ENCODE peak calls at places on chromosomes 7 and 10, in five cellular contexts. One of them, this sample, is unnamed.

GRCh38 chr10:98814459-98814858 is 367.7 kb upstream of the HPS1 start:
- DNase-seq in cardiac muscle cell: no peak
- DNase-seq in AG04450: no peak
- DNase-seq in CD4-positive, alpha-beta T cell: no peak
- DNase-seq in CD8-positive, alpha-beta T cell: no peak
- DNase-seq in this sample: no peak

GRCh38 chr10:33277135-33277536 is 57.3 kb downstream of the NRP1 start:
- DNase-seq in cardiac muscle cell: peak; percentile 52
- DNase-seq in AG04450: no peak
- DNase-seq in CD4-positive, alpha-beta T cell: no peak
- DNase-seq in CD8-positive, alpha-beta T cell: no peak
- DNase-seq in this sample: no peak

GRCh38 chr7:17405786-17406185 is 107.3 kb downstream of the AHR start:
- DNase-seq in cardiac muscle cell: no peak
- DNase-seq in AG04450: peak; percentile 76
- DNase-seq in CD4-positive, alpha-beta T cell: no peak
- DNase-seq in CD8-positive, alpha-beta T cell: no peak
- DNase-seq in this sample: no peak

GRCh38 chr7:122140918-122141317 is 3.1 kb downstream of the AASS start:
- DNase-seq in cardiac muscle cell: no peak
- DNase-seq in AG04450: no peak
- DNase-seq in CD4-positive, alpha-beta T cell: no peak
- DNase-seq in CD8-positive, alpha-beta T cell: no peak
- DNase-seq in this sample: no peak

GRCh38 chr7:50379082-50379481 is 71.1 kb downstream of the FIGNL1 start:
- DNase-seq in cardiac muscle cell: peak; percentile 63
- DNase-seq in AG04450: no peak
- DNase-seq in CD4-positive, alpha-beta T cell: no peak
- DNase-seq in CD8-positive, alpha-beta T cell: no peak
- DNase-seq in this sample: no peak

GRCh38 chr7:45088821-45089313 is at the start of gene NACAD:
- DNase-seq in cardiac muscle cell: peak; percentile 28
- DNase-seq in AG04450: no peak
- DNase-seq in CD4-positive, alpha-beta T cell: no peak
- DNase-seq in CD8-positive, alpha-beta T cell: peak; percentile 42
- DNase-seq in this sample: no peak

GRCh38 chr7:55561756-55562155 is 10.5 kb downstream of the VOPP1 start:
- DNase-seq in cardiac muscle cell: no peak
- DNase-seq in AG04450: no peak
- DNase-seq in CD4-positive, alpha-beta T cell: no peak
- DNase-seq in CD8-positive, alpha-beta T cell: no peak
- DNase-seq in this sample: no peak

GRCh38 chr10:99742240-99742639 is 10.2 kb downstream of the CUTC start:
- DNase-seq in cardiac muscle cell: no peak
- DNase-seq in AG04450: no peak
- DNase-seq in CD4-positive, alpha-beta T cell: no peak
- DNase-seq in CD8-positive, alpha-beta T cell: no peak
- DNase-seq in this sample: no peak

GRCh38 chr7:105131033-105131656 is 117.1 kb downstream of the KMT2E start:
- DNase-seq in cardiac muscle cell: no peak
- DNase-seq in AG04450: no peak
- DNase-seq in CD4-positive, alpha-beta T cell: no peak
- DNase-seq in CD8-positive, alpha-beta T cell: no peak
- DNase-seq in this sample: no peak

GRCh38 chr10:103877861-103878260 is 22.5 kb upstream of the SH3PXD2A start:
- DNase-seq in cardiac muscle cell: no peak
- DNase-seq in AG04450: no peak
- DNase-seq in CD4-positive, alpha-beta T cell: no peak
- DNase-seq in CD8-positive, alpha-beta T cell: no peak
- DNase-seq in this sample: no peak

GRCh38 chr10:80441831-80442230 is 12.3 kb upstream of the TSPAN14 start:
- DNase-seq in cardiac muscle cell: no peak
- DNase-seq in AG04450: no peak
- DNase-seq in CD4-positive, alpha-beta T cell: no peak
- DNase-seq in CD8-positive, alpha-beta T cell: no peak
- DNase-seq in this sample: no peak

GRCh38 chr7:94115316-94115715 is 111.2 kb upstream of the BET1 start:
- DNase-seq in cardiac muscle cell: no peak
- DNase-seq in AG04450: no peak
- DNase-seq in CD4-positive, alpha-beta T cell: no peak
- DNase-seq in CD8-positive, alpha-beta T cell: no peak
- DNase-seq in this sample: no peak

GRCh38 chr7:66921918-66922486 is 977 bp downstream of the TMEM248 start:
- DNase-seq in cardiac muscle cell: peak; percentile 4
- DNase-seq in AG04450: no peak
- DNase-seq in CD4-positive, alpha-beta T cell: peak; percentile 21
- DNase-seq in CD8-positive, alpha-beta T cell: peak; percentile 45
- DNase-seq in this sample: peak; percentile 28

GRCh38 chr10:3749597-3750351 is 35.2 kb downstream of the KLF6 start:
- DNase-seq in cardiac muscle cell: peak; percentile 75
- DNase-seq in AG04450: peak; percentile 72
- DNase-seq in CD4-positive, alpha-beta T cell: no peak
- DNase-seq in CD8-positive, alpha-beta T cell: no peak
- DNase-seq in this sample: no peak

GRCh38 chr7:121113288-121113687 is 124.8 kb downstream of the CPED1 start:
- DNase-seq in cardiac muscle cell: no peak
- DNase-seq in AG04450: no peak
- DNase-seq in CD4-positive, alpha-beta T cell: no peak
- DNase-seq in CD8-positive, alpha-beta T cell: no peak
- DNase-seq in this sample: no peak

GRCh38 chr7:70764004-70764691 is 367.8 kb upstream of the GALNT17 start:
- DNase-seq in cardiac muscle cell: no peak
- DNase-seq in AG04450: no peak
- DNase-seq in CD4-positive, alpha-beta T cell: no peak
- DNase-seq in CD8-positive, alpha-beta T cell: no peak
- DNase-seq in this sample: no peak

GRCh38 chr7:39720586-39720985 is 97.2 kb downstream of the RALA start:
- DNase-seq in cardiac muscle cell: no peak
- DNase-seq in AG04450: no peak
- DNase-seq in CD4-positive, alpha-beta T cell: no peak
- DNase-seq in CD8-positive, alpha-beta T cell: no peak
- DNase-seq in this sample: peak; percentile 86

GRCh38 chr10:1354776-1355435 is 298.7 kb downstream of the WDR37 start:
- DNase-seq in cardiac muscle cell: no peak
- DNase-seq in AG04450: no peak
- DNase-seq in CD4-positive, alpha-beta T cell: no peak
- DNase-seq in CD8-positive, alpha-beta T cell: no peak
- DNase-seq in this sample: no peak

GRCh38 chr7:88357794-88358533 is 51.3 kb upstream of the STEAP4 start:
- DNase-seq in cardiac muscle cell: no peak
- DNase-seq in AG04450: no peak
- DNase-seq in CD4-positive, alpha-beta T cell: no peak
- DNase-seq in CD8-positive, alpha-beta T cell: no peak
- DNase-seq in this sample: no peak

GRCh38 chr7:12557282-12557681 is 13.2 kb upstream of the SCIN start:
- DNase-seq in cardiac muscle cell: no peak
- DNase-seq in AG04450: no peak
- DNase-seq in CD4-positive, alpha-beta T cell: no peak
- DNase-seq in CD8-positive, alpha-beta T cell: no peak
- DNase-seq in this sample: no peak

GRCh38 chr7:80760292-80760691 is 121.8 kb downstream of the CD36 start:
- DNase-seq in cardiac muscle cell: no peak
- DNase-seq in AG04450: no peak
- DNase-seq in CD4-positive, alpha-beta T cell: no peak
- DNase-seq in CD8-positive, alpha-beta T cell: no peak
- DNase-seq in this sample: no peak

GRCh38 chr10:47041401-47042198 is 130.4 kb downstream of the PTPN20 start:
- DNase-seq in cardiac muscle cell: no peak
- DNase-seq in AG04450: no peak
- DNase-seq in CD4-positive, alpha-beta T cell: no peak
- DNase-seq in CD8-positive, alpha-beta T cell: no peak
- DNase-seq in this sample: no peak

GRCh38 chr7:36396150-36396549 is 6.5 kb downstream of the ANLN start:
- DNase-seq in cardiac muscle cell: no peak
- DNase-seq in AG04450: no peak
- DNase-seq in CD4-positive, alpha-beta T cell: no peak
- DNase-seq in CD8-positive, alpha-beta T cell: no peak
- DNase-seq in this sample: no peak

GRCh38 chr7:26681819-26682418 is 182.5 kb downstream of the SKAP2 start:
- DNase-seq in cardiac muscle cell: peak; percentile 24
- DNase-seq in AG04450: no peak
- DNase-seq in CD4-positive, alpha-beta T cell: no peak
- DNase-seq in CD8-positive, alpha-beta T cell: no peak
- DNase-seq in this sample: no peak

GRCh38 chr7:79298145-79298760 is 155.2 kb downstream of the MAGI2 start:
- DNase-seq in cardiac muscle cell: peak; percentile 61
- DNase-seq in AG04450: peak; percentile 45
- DNase-seq in CD4-positive, alpha-beta T cell: no peak
- DNase-seq in CD8-positive, alpha-beta T cell: no peak
- DNase-seq in this sample: peak; percentile 26

DNA sequence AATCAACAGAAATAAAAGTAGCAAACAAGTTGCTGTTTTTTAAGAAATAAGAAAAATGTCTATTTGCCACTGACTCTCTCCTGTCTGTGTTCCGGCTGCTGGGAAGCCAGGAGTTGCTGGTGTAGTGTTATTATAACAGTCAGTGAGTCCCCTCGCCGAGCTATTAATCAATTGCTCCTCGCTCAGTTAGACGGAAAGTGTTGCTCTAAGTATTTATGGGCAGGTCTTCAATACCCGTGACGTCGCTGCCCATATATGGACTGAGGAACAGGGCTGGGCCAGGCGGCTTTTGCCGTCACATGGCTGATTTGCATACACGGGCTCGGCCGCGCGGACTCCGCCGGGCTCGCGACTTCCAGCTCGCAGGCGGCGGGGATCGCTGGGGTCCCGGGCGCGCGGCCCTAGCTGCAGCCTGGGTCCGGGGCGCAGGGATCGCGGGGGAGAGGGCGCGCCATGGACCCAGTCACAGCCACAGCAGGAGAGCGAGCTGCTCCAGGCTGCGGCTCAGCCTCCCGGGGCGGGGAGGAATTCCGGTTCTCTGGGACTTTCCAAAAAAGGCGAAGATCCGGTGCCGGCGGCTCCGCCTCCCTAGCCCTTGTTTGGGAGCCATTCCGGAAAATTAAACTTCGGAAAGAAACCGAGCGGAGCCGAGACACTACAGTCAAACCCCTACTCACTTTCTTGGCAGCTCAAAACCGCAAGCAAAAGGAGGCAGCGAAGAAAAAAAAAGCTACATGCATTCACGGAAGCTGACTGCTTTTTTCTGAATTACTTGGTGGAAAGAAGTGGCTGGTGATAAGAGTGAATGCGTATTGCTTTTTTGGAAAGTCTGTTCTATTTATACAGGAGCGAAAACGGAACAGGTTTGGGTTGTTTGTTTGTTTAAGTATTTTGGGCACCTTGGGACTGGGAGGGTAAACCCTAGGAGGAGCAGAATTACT is at the start of gene EGR2:
- DNase-seq in cardiac muscle cell: peak; percentile 94
- DNase-seq in AG04450: peak; percentile 80
- DNase-seq in CD4-positive, alpha-beta T cell: peak; percentile 96
- DNase-seq in CD8-positive, alpha-beta T cell: peak; percentile 96
- DNase-seq in this sample: peak; percentile 95
- H3K27me3 ChIP-seq in cardiac muscle cell: peaks cover 89% of the 10 kb centered on the region
- H3K27me3 ChIP-seq in AG04450: peaks cover 48% of the 10 kb centered on the region
- H3K27me3 ChIP-seq in CD4-positive, alpha-beta T cell: peaks cover 39% of the 10 kb centered on the region
- H3K27me3 ChIP-seq in CD8-positive, alpha-beta T cell: peaks cover 6% of the 10 kb centered on the region
- H3K27me3 ChIP-seq in this sample: peaks cover 36% of the 10 kb centered on the region

DNA sequence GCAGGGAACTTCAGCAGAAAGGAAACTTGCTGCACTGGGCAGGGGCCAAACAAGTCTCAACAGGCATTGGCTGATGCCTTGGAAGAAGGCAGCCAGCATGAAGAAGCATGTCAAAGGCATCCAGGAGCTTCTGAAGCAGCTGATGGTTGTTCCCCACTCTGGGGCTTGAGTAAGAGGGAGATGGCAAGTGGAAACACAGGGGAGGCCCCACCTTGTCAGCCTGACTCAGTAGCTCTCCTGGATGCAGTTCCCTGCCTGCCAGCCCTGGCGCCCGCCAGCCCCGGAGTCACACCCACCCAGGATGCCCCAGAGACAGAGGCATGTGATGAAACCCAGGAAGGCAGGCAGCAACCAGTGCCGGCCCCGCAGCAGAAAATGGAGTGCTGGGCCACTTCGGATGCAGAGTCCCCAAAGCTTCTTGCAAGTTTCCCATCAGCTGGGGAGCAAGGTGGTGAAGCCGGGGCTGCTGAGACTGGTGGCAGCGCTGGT is 96.5 kb downstream of the TACC2 start:
- DNase-seq in cardiac muscle cell: no peak
- DNase-seq in AG04450: no peak
- DNase-seq in CD4-positive, alpha-beta T cell: no peak
- DNase-seq in CD8-positive, alpha-beta T cell: no peak
- DNase-seq in this sample: no peak
- H3K27me3 ChIP-seq in cardiac muscle cell: no peaks in the 10 kb centered on the region
- H3K27me3 ChIP-seq in AG04450: peaks cover 47% of the 10 kb centered on the region
- H3K27me3 ChIP-seq in CD4-positive, alpha-beta T cell: no peaks in the 10 kb centered on the region
- H3K27me3 ChIP-seq in CD8-positive, alpha-beta T cell: no peaks in the 10 kb centered on the region
- H3K27me3 ChIP-seq in this sample: no peaks in the 10 kb centered on the region

DNA sequence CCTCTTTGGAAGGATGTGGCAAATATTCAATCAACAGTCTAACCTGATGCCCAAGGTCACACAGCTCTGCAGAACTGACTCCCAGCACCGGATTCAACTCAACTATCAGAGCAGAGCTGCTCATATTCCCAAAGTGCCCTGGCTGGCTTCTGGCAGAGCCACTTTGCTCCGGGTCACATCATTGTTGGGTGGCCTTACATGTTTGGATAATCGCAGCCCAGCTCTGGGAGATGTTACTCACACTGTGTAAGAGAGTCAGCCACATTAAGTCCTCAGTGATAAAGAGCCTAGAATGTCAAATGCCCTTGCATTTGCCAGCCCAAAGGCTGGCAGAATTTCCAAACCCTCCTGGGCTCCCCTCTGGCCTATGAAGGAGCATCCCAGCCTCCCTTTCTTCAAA is 79.8 kb upstream of the PDE1C start:
- DNase-seq in cardiac muscle cell: no peak
- DNase-seq in AG04450: no peak
- DNase-seq in CD4-positive, alpha-beta T cell: no peak
- DNase-seq in CD8-positive, alpha-beta T cell: no peak
- DNase-seq in this sample: no peak
- H3K27me3 ChIP-seq in cardiac muscle cell: no peaks in the 10 kb centered on the region
- H3K27me3 ChIP-seq in AG04450: no peaks in the 10 kb centered on the region
- H3K27me3 ChIP-seq in CD4-positive, alpha-beta T cell: no peaks in the 10 kb centered on the region
- H3K27me3 ChIP-seq in CD8-positive, alpha-beta T cell: no peaks in the 10 kb centered on the region
- H3K27me3 ChIP-seq in this sample: no peaks in the 10 kb centered on the region

GRCh38 chr10:125564570-125564969 is 118.4 kb downstream of the TEX36 start:
- DNase-seq in cardiac muscle cell: no peak
- DNase-seq in AG04450: no peak
- DNase-seq in CD4-positive, alpha-beta T cell: no peak
- DNase-seq in CD8-positive, alpha-beta T cell: no peak
- DNase-seq in this sample: no peak
- H3K27me3 ChIP-seq in cardiac muscle cell: no peaks in the 10 kb centered on the region
- H3K27me3 ChIP-seq in AG04450: no peaks in the 10 kb centered on the region
- H3K27me3 ChIP-seq in CD4-positive, alpha-beta T cell: no peaks in the 10 kb centered on the region
- H3K27me3 ChIP-seq in CD8-positive, alpha-beta T cell: no peaks in the 10 kb centered on the region
- H3K27me3 ChIP-seq in this sample: no peaks in the 10 kb centered on the region